ENCODE peak calls at places on chromosome 1, in six cellular contexts. One of them, this sample, is unnamed.

GRCh38 chr1:228370439-228370940 is 36.1 kb downstream of the TRIM11 start:
- DNase-seq in HepG2: no peak
- DNase-seq in K562: peak
- DNase-seq in H1: no peak
- DNase-seq in GM12892: peak
- DNase-seq in GM12878: no peak
- DNase-seq in this sample: no peak

GRCh38 chr1:90486134-90486824 is 230.8 kb downstream of the BARHL2 start:
- DNase-seq in HepG2: no peak
- DNase-seq in GM12878: no peak
- DNase-seq in H1: no peak
- DNase-seq in GM12892: no peak
- DNase-seq in K562: no peak
- DNase-seq in this sample: no peak

GRCh38 chr1:27643626-27644368 is 8.8 kb upstream of the FGR start:
- DNase-seq in K562: peak
- DNase-seq in HepG2: peak
- DNase-seq in H1: peak
- DNase-seq in GM12892: peak
- DNase-seq in GM12878: no peak
- DNase-seq in this sample: no peak

GRCh38 chr1:32939655-32940371 is 24.8 kb downstream of the RNF19B start:
- DNase-seq in GM12878: no peak
- DNase-seq in HepG2: no peak
- DNase-seq in GM12892: no peak
- DNase-seq in K562: peak
- DNase-seq in H1: no peak
- DNase-seq in this sample: no peak

GRCh38 chr1:175862418-175862817 is 119.0 kb upstream of the TNR start:
- DNase-seq in GM12892: no peak
- DNase-seq in H1: no peak
- DNase-seq in K562: no peak
- DNase-seq in GM12878: no peak
- DNase-seq in HepG2: no peak
- DNase-seq in this sample: no peak

GRCh38 chr1:17119076-17119743 is at the start of gene PADI2:
- DNase-seq in H1: peak
- DNase-seq in GM12892: peak
- DNase-seq in GM12878: no peak
- DNase-seq in K562: peak
- DNase-seq in HepG2: no peak
- DNase-seq in this sample: peak

GRCh38 chr1:219507432-219507831 is 105.5 kb downstream of the ZC3H11B start:
- DNase-seq in GM12878: no peak
- DNase-seq in GM12892: no peak
- DNase-seq in HepG2: no peak
- DNase-seq in H1: no peak
- DNase-seq in K562: no peak
- DNase-seq in this sample: no peak

GRCh38 chr1:30382496-30382895 is 340.9 kb downstream of the MATN1 start:
- DNase-seq in K562: no peak
- DNase-seq in GM12892: no peak
- DNase-seq in HepG2: no peak
- DNase-seq in H1: no peak
- DNase-seq in GM12878: no peak
- DNase-seq in this sample: no peak

GRCh38 chr1:153587314-153587713 is 21.7 kb upstream of the S100A2 start:
- DNase-seq in H1: no peak
- DNase-seq in GM12878: no peak
- DNase-seq in HepG2: no peak
- DNase-seq in GM12892: no peak
- DNase-seq in K562: no peak
- DNase-seq in this sample: no peak

GRCh38 chr1:242523968-242524570 is 428 bp downstream of the PLD5 start:
- DNase-seq in GM12878: no peak
- DNase-seq in GM12892: peak
- DNase-seq in HepG2: no peak
- DNase-seq in K562: peak
- DNase-seq in H1: peak
- DNase-seq in this sample: no peak

GRCh38 chr1:185733818-185734709 is at the start of gene HMCN1:
- DNase-seq in GM12878: no peak
- DNase-seq in GM12892: no peak
- DNase-seq in H1: peak
- DNase-seq in HepG2: peak
- DNase-seq in K562: peak
- DNase-seq in this sample: no peak

GRCh38 chr1:113940365-113941244 is 11.5 kb downstream of the HIPK1 start:
- DNase-seq in HepG2: no peak
- DNase-seq in GM12892: no peak
- DNase-seq in GM12878: no peak
- DNase-seq in K562: no peak
- DNase-seq in H1: no peak
- DNase-seq in this sample: no peak

GRCh38 chr1:1554926-1555915 is 14.8 kb upstream of the TMEM240 start:
- DNase-seq in GM12892: no peak
- DNase-seq in H1: no peak
- DNase-seq in HepG2: no peak
- DNase-seq in K562: peak
- DNase-seq in GM12878: no peak
- DNase-seq in this sample: no peak

GRCh38 chr1:46456411-46456963 is 33.1 kb upstream of the DMBX1 start:
- DNase-seq in H1: no peak
- DNase-seq in GM12878: no peak
- DNase-seq in GM12892: no peak
- DNase-seq in HepG2: no peak
- DNase-seq in K562: no peak
- DNase-seq in this sample: no peak

GRCh38 chr1:56356376-56356775 is 223.0 kb downstream of the PLPP3 start:
- DNase-seq in GM12878: no peak
- DNase-seq in HepG2: no peak
- DNase-seq in GM12892: no peak
- DNase-seq in H1: no peak
- DNase-seq in K562: no peak
- DNase-seq in this sample: no peak

GRCh38 chr1:2474933-2475371 is 1.1 kb upstream of the PLCH2 start:
- DNase-seq in GM12878: no peak
- DNase-seq in HepG2: no peak
- DNase-seq in GM12892: no peak
- DNase-seq in H1: no peak
- DNase-seq in K562: peak
- DNase-seq in this sample: no peak

GRCh38 chr1:65255088-65256050 is 54.0 kb upstream of the DNAJC6 start:
- DNase-seq in H1: peak
- DNase-seq in K562: peak
- DNase-seq in GM12892: no peak
- DNase-seq in GM12878: no peak
- DNase-seq in HepG2: no peak
- DNase-seq in this sample: no peak

GRCh38 chr1:221728037-221728505 is 13.8 kb downstream of the DUSP10 start:
- DNase-seq in GM12892: no peak
- DNase-seq in HepG2: no peak
- DNase-seq in GM12878: no peak
- DNase-seq in H1: no peak
- DNase-seq in K562: no peak
- DNase-seq in this sample: no peak
- TF ChIP-seq POLR2A in GM12892: no peak
- TF ChIP-seq POLR2A in HepG2: no peak
- TF ChIP-seq POLR2A in GM12878: no peak
- TF ChIP-seq POLR2A in H1: no peak
- TF ChIP-seq POLR2A in K562: no peak
- TF ChIP-seq POLR2A in this sample: no peak

DNA sequence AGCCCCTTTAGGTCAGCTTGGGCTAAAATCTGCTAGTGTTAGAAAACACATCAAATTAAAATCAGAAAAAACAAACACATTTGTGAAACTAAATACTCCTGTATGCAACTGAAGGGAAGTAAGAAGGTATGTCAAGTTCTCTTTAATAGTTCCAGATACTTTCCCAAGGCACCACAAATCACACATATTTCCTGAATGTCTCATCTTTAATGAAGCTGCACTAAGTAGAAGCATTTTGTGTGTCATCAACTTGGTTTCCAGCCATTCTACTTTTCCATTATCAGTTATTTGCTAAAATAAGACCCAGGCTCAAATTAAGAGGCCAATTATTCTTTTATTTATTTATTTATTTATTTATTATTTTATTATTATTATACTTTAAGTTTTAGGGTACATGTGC is 34.7 kb downstream of the CRB1 start:
- DNase-seq in K562: no peak
- DNase-seq in H1: no peak
- DNase-seq in HepG2: no peak
- DNase-seq in GM12892: no peak
- DNase-seq in GM12878: no peak
- DNase-seq in this sample: no peak
- TF ChIP-seq TAF1 in K562: no peak
- TF ChIP-seq TAF1 in H1: no peak
- TF ChIP-seq TAF1 in HepG2: no peak
- TF ChIP-seq TAF1 in GM12892: no peak
- TF ChIP-seq TAF1 in GM12878: no peak
- TF ChIP-seq TAF1 in this sample: no peak

GRCh38 chr1:155172732-155173477 is at the start of gene KRTCAP2:
- DNase-seq in GM12892: peak
- DNase-seq in K562: peak
- DNase-seq in GM12878: peak
- DNase-seq in HepG2: peak
- DNase-seq in H1: peak
- DNase-seq in this sample: peak
- TF ChIP-seq POLR2A in GM12892: peak
- TF ChIP-seq POLR2A in K562: peak
- TF ChIP-seq POLR2A in GM12878: peak
- TF ChIP-seq POLR2A in HepG2: peak
- TF ChIP-seq POLR2A in H1: peak
- TF ChIP-seq POLR2A in this sample: peak

GRCh38 chr1:10528066-10529014 is 53.6 kb downstream of the PEX14 start:
- DNase-seq in HepG2: no peak
- DNase-seq in GM12878: no peak
- DNase-seq in H1: no peak
- DNase-seq in GM12892: no peak
- DNase-seq in K562: no peak
- DNase-seq in this sample: no peak

GRCh38 chr1:10530281-10530740 is 55.6 kb downstream of the PEX14 start:
- DNase-seq in H1: peak
- DNase-seq in HepG2: no peak
- DNase-seq in K562: peak
- DNase-seq in GM12878: no peak
- DNase-seq in GM12892: no peak
- DNase-seq in this sample: no peak

GRCh38 chr1:10529096-10529495 is 54.3 kb downstream of the PEX14 start:
- DNase-seq in K562: no peak
- DNase-seq in GM12878: no peak
- DNase-seq in GM12892: no peak
- DNase-seq in HepG2: no peak
- DNase-seq in H1: no peak
- DNase-seq in this sample: no peak

GRCh38 chr1:10530756-10531155 is 56.0 kb downstream of the PEX14 start:
- DNase-seq in GM12878: no peak
- DNase-seq in H1: no peak
- DNase-seq in GM12892: no peak
- DNase-seq in HepG2: no peak
- DNase-seq in K562: no peak
- DNase-seq in this sample: no peak

DNA sequence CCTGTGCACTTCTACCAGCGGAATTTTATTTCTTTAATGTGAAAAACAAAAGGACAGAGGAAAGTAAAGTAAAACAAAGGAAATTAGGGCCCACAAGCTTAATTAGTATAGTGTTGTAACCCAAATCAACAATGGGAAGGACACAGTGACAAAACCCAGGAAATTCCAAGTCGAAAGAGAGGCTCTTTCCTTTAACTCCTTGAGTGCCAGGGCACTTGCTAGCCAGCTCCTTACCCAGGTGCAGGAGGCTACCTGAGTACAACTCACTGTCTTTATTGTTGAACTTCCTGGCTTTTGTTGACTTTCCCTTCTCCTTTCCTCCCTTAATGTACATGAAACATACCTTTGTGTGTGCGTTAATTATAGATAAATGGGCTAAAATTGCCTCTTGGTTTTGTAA is 55.0 kb downstream of the PEX14 start:
- DNase-seq in GM12892: no peak
- DNase-seq in HepG2: no peak
- DNase-seq in GM12878: no peak
- DNase-seq in K562: no peak
- DNase-seq in H1: no peak
- DNase-seq in this sample: no peak
- TF ChIP-seq TAF1 in GM12892: no peak
- TF ChIP-seq TAF1 in HepG2: no peak
- TF ChIP-seq TAF1 in GM12878: no peak
- TF ChIP-seq TAF1 in K562: no peak
- TF ChIP-seq TAF1 in H1: no peak
- TF ChIP-seq TAF1 in this sample: no peak

GRCh38 chr1:235502601-235503332 is 1.5 kb downstream of the B3GALNT2 start:
- DNase-seq in K562: no peak
- DNase-seq in GM12892: no peak
- DNase-seq in H1: no peak
- DNase-seq in HepG2: no peak
- DNase-seq in GM12878: no peak
- DNase-seq in this sample: no peak

GRCh38 chr1:235504122-235504493 is at the start of gene B3GALNT2:
- DNase-seq in H1: no peak
- DNase-seq in K562: no peak
- DNase-seq in HepG2: no peak
- DNase-seq in GM12892: no peak
- DNase-seq in GM12878: no peak
- DNase-seq in this sample: no peak

GRCh38 chr1:235507623-235508022 is 3.4 kb upstream of the B3GALNT2 start:
- DNase-seq in K562: no peak
- DNase-seq in GM12892: no peak
- DNase-seq in H1: no peak
- DNase-seq in GM12878: no peak
- DNase-seq in HepG2: no peak
- DNase-seq in this sample: no peak

GRCh38 chr1:235503333-235504121 is 725 bp downstream of the B3GALNT2 start:
- DNase-seq in H1: no peak
- DNase-seq in GM12892: no peak
- DNase-seq in HepG2: peak
- DNase-seq in K562: no peak
- DNase-seq in GM12878: no peak
- DNase-seq in this sample: no peak

DNA sequence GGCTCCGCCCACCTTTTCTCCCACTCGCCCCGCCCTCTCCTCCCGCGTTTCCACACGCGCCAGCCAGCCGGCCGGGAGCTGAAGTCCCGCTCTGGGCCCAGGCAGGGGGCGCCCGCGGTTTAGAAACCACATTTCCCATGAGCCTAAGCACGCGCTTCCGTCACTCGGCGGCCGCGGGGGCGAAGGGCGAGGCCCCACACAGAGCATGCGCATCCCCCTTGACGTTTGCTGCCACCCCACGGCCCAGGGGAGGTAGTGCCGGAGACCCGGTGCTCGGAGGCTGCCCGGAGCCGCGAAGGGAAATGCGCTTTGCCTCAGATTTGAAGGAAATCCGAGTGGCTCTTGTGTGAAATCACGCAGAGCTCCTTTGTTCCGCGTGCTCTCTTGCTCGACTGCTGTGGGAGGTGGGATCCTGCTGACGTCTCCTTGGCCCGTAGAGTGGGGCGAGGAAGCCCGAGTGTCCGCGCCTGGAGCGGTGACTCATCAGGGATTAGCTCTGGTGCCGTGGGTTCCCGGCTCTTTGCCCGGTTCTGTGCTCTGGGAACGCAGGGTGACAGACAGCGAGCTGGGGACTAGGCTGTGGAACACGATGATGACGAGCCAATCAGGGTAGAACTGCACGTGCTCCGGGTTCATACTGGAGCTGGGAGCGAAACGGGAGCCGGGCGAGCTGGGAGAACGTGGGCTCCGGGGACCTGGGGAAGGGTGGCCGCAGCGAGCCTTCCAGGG is 406 bp upstream of the B3GALNT2 start:
- DNase-seq in H1: peak
- DNase-seq in K562: peak
- DNase-seq in GM12878: peak
- DNase-seq in HepG2: peak
- DNase-seq in GM12892: peak
- DNase-seq in this sample: peak
- TF ChIP-seq POLR2A in H1: peak
- TF ChIP-seq POLR2A in K562: peak
- TF ChIP-seq POLR2A in GM12878: peak
- TF ChIP-seq POLR2A in HepG2: peak
- TF ChIP-seq POLR2A in GM12892: peak
- TF ChIP-seq POLR2A in this sample: no peak

This sample was measured in GM12891.